ENCODE peak calls at places on chromosomes 12 and 14, in eight cellular contexts. N is ovary; K is GM23248; Q is fibroblast of mammary gland; P is CD8-positive, alpha-beta T cell; T is NCI-H524; R is head of caudate nucleus; V is T-helper 2 cell. H is an unnamed sample.

GRCh38 chr12:120687570-120688289 is 781 bp downstream of the MLEC start:
- DNase-seq in N (no peak), R (no peak), P (peak), K (peak), T (no peak), Q (peak), V (peak), H (no peak)

GRCh38 chr12:130204441-130204840 is 42.2 kb downstream of the FZD10 start:
- DNase-seq in Q (no peak), P (no peak), R (no peak), K (no peak), V (no peak), T (no peak), N (no peak), H (no peak)

GRCh38 chr12:65876898-65877721 is 52.8 kb downstream of the HMGA2 start:
- DNase-seq in R (no peak), T (no peak), N (peak), P (no peak), K (no peak), Q (peak), V (no peak), H (peak)

GRCh38 chr12:125549836-125550235 is 484.6 kb downstream of the AACS start:
- DNase-seq in P (no peak), V (no peak), R (no peak), K (no peak), T (no peak), Q (no peak), N (no peak), H (no peak)

GRCh38 chr12:131896080-131896810 is 1.8 kb downstream of the ULK1 start:
- DNase-seq in R (peak), V (peak), N (peak), K (peak), T (no peak), P (peak), Q (peak), H (peak)

GRCh38 chr12:39467432-39467870 is 24.5 kb upstream of the KIF21A start:
- DNase-seq in Q (peak), R (no peak), P (no peak), K (peak), V (peak), N (no peak), T (no peak), H (peak)

GRCh38 chr14:23478109-23478698 is 8.7 kb downstream of the NGDN start:
- DNase-seq in Q (peak), N (peak), V (peak), P (peak), R (peak), K (peak), T (no peak), H (peak)

GRCh38 chr14:40113671-40114070 is 681.4 kb upstream of the FBXO33 start:
- DNase-seq in P (no peak), V (no peak), T (no peak), N (no peak), Q (no peak), K (no peak), R (no peak), H (no peak)

GRCh38 chr14:37147310-37147875 is 25.0 kb downstream of the SLC25A21 start:
- DNase-seq in P (no peak), R (no peak), T (no peak), K (peak), Q (no peak), N (no peak), V (no peak), H (peak)

GRCh38 chr12:117093918-117094630 is 5.1 kb downstream of the TESC start:
- DNase-seq in K (no peak), V (no peak), Q (no peak), R (peak), T (no peak), N (no peak), P (no peak), H (no peak)

GRCh38 chr12:45655186-45655585 is 74.3 kb upstream of the ARID2 start:
- DNase-seq in V (peak), T (peak), P (peak), N (no peak), K (no peak), Q (peak), R (no peak), H (peak)

GRCh38 chr14:35193161-35193560 is 70.8 kb downstream of the PRORP start:
- DNase-seq in N (no peak), K (no peak), P (no peak), Q (no peak), R (no peak), T (no peak), V (no peak), H (no peak)

GRCh38 chr14:37595809-37596595 is 573 bp downstream of the TTC6 start:
- DNase-seq in K (peak), N (no peak), R (no peak), Q (peak), P (no peak), T (peak), V (peak), H (no peak)

GRCh38 chr14:97641827-97642226 is 844.6 kb downstream of the VRK1 start:
- DNase-seq in V (no peak), T (peak), R (no peak), K (no peak), N (no peak), P (no peak), Q (peak), H (no peak)